ENCODE peak calls at places on chromosomes 11 and 22, in eight cellular contexts. S is Peyer's patch; D is neural progenitor cell; Q is CD8-positive, alpha-beta memory T cell; V is colonic mucosa; R is mesendoderm; Z is right lobe of liver; N is ovary. E is an unnamed sample. For H3K4me1, the result is how much of the 10 kb centered on the place peaks cover.

GRCh38 chr11:110830344-110831141 is 118.3 kb upstream of the ARHGAP20 start:
- DNase-seq in S (no peak), D (peak), Q (no peak), V (no peak), R (peak), Z (no peak), N (no peak), E (no peak)

GRCh38 chr11:18750944-18751343 is 25.0 kb upstream of the IGSF22 start:
- DNase-seq in S (no peak), D (no peak), Q (no peak), V (no peak), R (no peak), Z (no peak), N (no peak), E (no peak)

GRCh38 chr22:36397081-36397766 is 9.5 kb upstream of the MYH9 start:
- DNase-seq in S (no peak), D (no peak), Q (no peak), V (no peak), R (peak), Z (no peak), N (no peak), E (no peak)

GRCh38 chr11:78094250-78094649 is 14.6 kb upstream of the NDUFC2 start:
- DNase-seq in S (no peak), D (no peak), Q (no peak), V (no peak), R (no peak), Z (no peak), N (no peak), E (no peak)

GRCh38 chr22:30267382-30268302 is 991 bp upstream of the OSM start:
- DNase-seq in S (no peak), D (no peak), Q (peak), V (no peak), R (no peak), Z (peak), N (no peak), E (peak)

GRCh38 chr11:38990841-38991240 is 2392.8 kb upstream of the RAG2 start:
- DNase-seq in S (no peak), D (no peak), Q (no peak), V (no peak), R (no peak), Z (no peak), N (no peak), E (no peak)

GRCh38 chr22:20138868-20139267 is 7.3 kb downstream of the ZDHHC8 start:
- DNase-seq in S (no peak), D (no peak), Q (no peak), V (no peak), R (no peak), Z (no peak), N (no peak), E (peak)

GRCh38 chr11:46381046-46381835 is at the start of gene MDK:
- DNase-seq in S (no peak), D (peak), Q (no peak), V (peak), R (peak), Z (no peak), N (peak), E (peak)

GRCh38 chr11:58334708-58335107 is 24.2 kb downstream of the OR5B17 start:
- DNase-seq in S (no peak), D (no peak), Q (no peak), V (no peak), R (peak), Z (no peak), N (no peak), E (no peak)

GRCh38 chr11:59501931-59502330 is 1.4 kb upstream of the OR4D11 start:
- DNase-seq in S (no peak), D (no peak), Q (no peak), V (no peak), R (no peak), Z (no peak), N (no peak), E (no peak)

GRCh38 chr11:9276571-9276970 is 11.4 kb upstream of the DENND5A start:
- DNase-seq in S (peak), D (no peak), Q (no peak), V (peak), R (no peak), Z (no peak), N (no peak), E (no peak)

GRCh38 chr11:65557280-65558001 is 718 bp downstream of the LTBP3 start:
- DNase-seq in S (no peak), D (peak), Q (no peak), V (no peak), R (peak), Z (no peak), N (peak), E (peak)
- H3K4me1 ChIP-seq in S (half or more), D (under half), Q (half or more), V (under half), R (under half), Z (under half), N (under half), E (under half)

DNA sequence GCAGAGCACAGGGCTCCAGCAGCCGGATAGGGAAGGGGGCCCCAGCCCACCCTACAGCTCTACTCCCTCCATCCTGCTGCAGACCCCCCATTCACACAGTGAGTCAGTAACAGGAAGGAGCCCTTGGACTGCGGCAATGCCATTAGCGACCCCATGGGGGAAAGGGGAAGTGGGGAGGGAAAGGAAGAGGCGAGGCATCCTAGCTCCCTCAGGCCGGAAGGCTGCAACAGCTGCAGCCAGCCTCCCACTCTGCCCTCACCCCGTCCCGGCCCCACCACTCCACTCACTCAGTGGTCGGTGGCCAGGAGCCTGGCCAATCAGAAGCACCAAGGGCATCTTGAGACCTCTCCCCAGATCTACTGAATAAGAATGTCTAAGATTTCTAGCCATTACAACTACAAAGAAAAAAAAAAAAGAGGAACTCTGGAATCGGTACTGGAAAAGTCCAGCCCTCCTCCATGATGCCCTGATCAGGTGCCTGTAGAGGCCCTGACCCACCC is 14.1 kb downstream of the OAF start:
- DNase-seq in S (no peak), D (no peak), Q (peak), V (no peak), R (no peak), Z (no peak), N (no peak), E (no peak)
- H3K27ac ChIP-seq in S (peak), D (no peak), Q (no peak), V (no peak), R (no peak), Z (no peak), N (peak), E (no peak)

DNA sequence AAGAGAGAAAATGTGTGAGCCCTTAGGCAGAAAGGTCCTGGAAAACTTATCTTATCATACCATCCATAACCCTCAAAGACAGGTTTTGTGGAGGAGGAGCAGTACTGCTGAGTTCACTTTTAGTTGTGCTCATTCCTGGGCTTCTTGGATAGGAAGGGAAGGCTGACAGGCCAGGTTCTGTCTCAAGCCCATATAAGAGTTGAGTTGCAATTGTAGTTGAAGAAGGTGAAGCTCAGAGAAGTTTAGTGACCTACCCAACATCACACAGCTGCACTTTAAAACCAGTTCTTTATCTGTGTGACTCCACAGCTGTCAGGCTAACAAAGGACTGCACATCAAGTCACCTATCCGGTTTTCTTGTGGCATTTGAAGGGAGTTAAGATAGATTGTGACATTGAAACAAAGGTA is 13.0 kb downstream of the TEAD1 start:
- DNase-seq in S (no peak), D (no peak), Q (no peak), V (no peak), R (peak), Z (no peak), N (no peak), E (no peak)
- H3K4me1 ChIP-seq in S (half or more), D (half or more), Q (under half), V (under half), R (half or more), Z (under half), N (under half), E (under half)

GRCh38 chr11:62400281-62400680 is 18.6 kb upstream of the SCGB1A1 start:
- DNase-seq in S (no peak), D (no peak), Q (no peak), V (no peak), R (no peak), Z (no peak), N (no peak), E (no peak)
- H3K27ac ChIP-seq in S (peak), D (no peak), Q (no peak), V (no peak), R (no peak), Z (no peak), N (peak), E (peak)

DNA sequence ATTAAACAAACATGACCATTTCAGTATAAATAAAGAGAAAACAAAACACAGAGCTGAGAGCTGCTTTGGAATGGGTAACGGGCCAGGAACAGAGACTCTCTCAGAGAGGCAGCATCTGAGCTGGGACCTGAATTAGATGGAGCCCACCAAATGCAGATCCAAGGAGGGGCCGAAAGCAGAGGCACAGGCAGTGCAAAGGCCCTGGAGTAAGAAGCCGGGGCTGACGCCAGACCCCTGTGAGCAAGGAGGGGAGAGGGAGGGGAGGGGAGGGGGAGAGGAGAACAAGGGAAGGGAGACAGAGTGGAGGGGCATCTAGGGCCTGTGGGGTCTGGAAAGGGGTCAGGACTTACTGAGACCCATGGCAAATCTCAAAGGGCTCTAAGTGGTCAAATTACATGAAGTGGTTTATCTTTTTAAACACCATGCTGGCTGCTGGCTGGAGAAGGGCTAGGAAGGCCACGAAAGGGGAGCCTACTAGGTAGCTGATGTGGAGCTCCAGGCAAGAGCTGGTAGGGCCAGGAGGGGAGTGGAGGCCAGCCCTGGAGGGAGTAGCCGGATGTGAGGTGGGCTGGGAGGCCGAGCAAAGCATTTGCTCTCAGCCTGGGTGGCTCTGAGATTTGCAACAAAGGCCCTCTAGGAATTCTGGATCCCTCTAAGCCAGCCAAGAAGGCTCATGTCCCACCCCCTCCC is 3.2 kb downstream of the OSBPL5 start:
- DNase-seq in S (no peak), D (no peak), Q (peak), V (no peak), R (no peak), Z (peak), N (peak), E (peak)
- H3K4me1 ChIP-seq in S (half or more), D (under half), Q (under half), V (under half), R (under half), Z (under half), N (under half), E (under half)

GRCh38 chr11:36078686-36079055 is 134.8 kb downstream of the LDLRAD3 start:
- DNase-seq in S (no peak), D (no peak), Q (no peak), V (no peak), R (no peak), Z (no peak), N (no peak), E (no peak)

GRCh38 chr11:36077886-36078685 is 134.2 kb downstream of the LDLRAD3 start:
- DNase-seq in S (no peak), D (no peak), Q (no peak), V (no peak), R (no peak), Z (no peak), N (no peak), E (no peak)

GRCh38 chr11:36077368-36077767 is 133.5 kb downstream of the LDLRAD3 start:
- DNase-seq in S (no peak), D (no peak), Q (no peak), V (no peak), R (no peak), Z (no peak), N (no peak), E (no peak)

GRCh38 chr11:36079911-36080310 is 136.0 kb downstream of the LDLRAD3 start:
- DNase-seq in S (no peak), D (no peak), Q (no peak), V (no peak), R (no peak), Z (no peak), N (no peak), E (no peak)

DNA sequence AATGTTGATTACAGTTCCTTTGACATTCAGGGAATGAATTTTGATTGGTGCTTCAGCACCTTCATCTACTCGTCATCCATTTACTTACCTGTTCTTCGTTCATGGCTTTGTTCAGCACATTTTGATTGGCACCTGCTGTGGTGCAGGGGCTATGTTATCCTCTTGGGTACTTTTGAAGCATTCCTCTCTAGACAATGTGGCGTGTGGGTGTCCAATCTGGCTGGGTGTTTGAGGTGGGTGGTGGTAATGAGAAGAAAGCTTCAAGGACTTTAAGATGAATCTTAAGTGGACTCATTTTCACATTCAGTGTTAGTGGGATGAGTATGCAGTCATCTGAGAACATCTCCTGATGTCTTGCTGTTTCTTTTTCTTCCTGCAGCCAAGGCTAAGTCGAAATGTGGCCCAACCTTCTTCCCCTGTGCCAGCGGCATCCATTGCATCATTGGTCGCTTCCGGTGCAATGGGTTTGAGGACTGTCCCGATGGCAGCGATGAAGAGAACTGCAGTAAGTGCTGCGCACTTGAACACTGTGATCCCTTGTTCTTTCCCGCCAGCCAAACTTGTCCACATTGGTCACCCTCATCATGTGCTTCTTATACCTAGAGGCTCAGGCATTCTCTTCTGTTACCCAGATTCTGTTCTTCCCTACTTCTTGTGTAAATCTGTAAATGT is 137.5 kb downstream of the LDLRAD3 start:
- DNase-seq in S (no peak), D (no peak), Q (no peak), V (no peak), R (no peak), Z (no peak), N (no peak), E (no peak)
- H3K27ac ChIP-seq in S (no peak), D (no peak), Q (no peak), V (no peak), R (no peak), Z (no peak), N (no peak), E (no peak)

GRCh38 chr22:24157783-24158170 is 23.5 kb upstream of the SUSD2 start:
- DNase-seq in S (no peak), D (no peak), Q (no peak), V (no peak), R (no peak), Z (no peak), N (no peak), E (no peak)
- H3K4me1 ChIP-seq in S (under half), D (under half), Q (half or more), V (under half), R (under half), Z (under half), N (under half), E (under half)